ENCODE peak calls at places on chromosomes 11 and 22, in seven cellular contexts. O, P, Q, C, G, I and H are unnamed samples.

GRCh38 chr22:27149886-27150529 is 492.6 kb downstream of the MIAT start:
- DNase-seq in O (no peak), P (no peak), Q (no peak), C (no peak), G (no peak), I (no peak), H (no peak)

GRCh38 chr11:117959438-117960149 is 26.6 kb upstream of the IL10RA start:
- DNase-seq in O (no peak), P (no peak), Q (no peak), C (no peak), G (no peak), I (no peak), H (no peak)

GRCh38 chr11:126152152-126152551 is 59.3 kb downstream of the RPUSD4 start:
- DNase-seq in O (no peak), P (no peak), Q (no peak), C (no peak), G (no peak), I (no peak), H (no peak)

GRCh38 chr11:62546244-62546936 is at the start of gene AHNAK:
- DNase-seq in O (no peak), P (peak), Q (peak), C (peak), G (peak), I (peak), H (no peak)

GRCh38 chr11:10688401-10688800 is 5.2 kb downstream of the IRAG1 start:
- DNase-seq in O (no peak), P (no peak), Q (peak), C (no peak), G (peak), I (no peak), H (no peak)

GRCh38 chr22:45867118-45867905 is 109.7 kb downstream of the WNT7B start:
- DNase-seq in O (no peak), P (no peak), Q (no peak), C (peak), G (no peak), I (peak), H (no peak)

GRCh38 chr11:76788661-76789442 is 5.7 kb downstream of the TSKU start:
- DNase-seq in O (no peak), P (no peak), Q (peak), C (peak), G (no peak), I (peak), H (no peak)

GRCh38 chr11:2507212-2507901 is 62.5 kb downstream of the KCNQ1 start:
- DNase-seq in O (no peak), P (no peak), Q (no peak), C (peak), G (no peak), I (no peak), H (peak)

GRCh38 chr11:46541593-46542371 is 52.0 kb downstream of the AMBRA1 start:
- DNase-seq in O (no peak), P (no peak), Q (no peak), C (no peak), G (no peak), I (peak), H (no peak)

GRCh38 chr22:36467946-36468345 is 13.5 kb downstream of the TXN2 start:
- DNase-seq in O (peak), P (no peak), Q (peak), C (no peak), G (no peak), I (peak), H (no peak)

GRCh38 chr11:118088531-118088930 is 1.8 kb upstream of the SMIM35 start:
- DNase-seq in O (no peak), P (no peak), Q (peak), C (no peak), G (no peak), I (no peak), H (no peak)

GRCh38 chr11:108697872-108698473 is 33.1 kb downstream of the DDX10 start:
- DNase-seq in O (no peak), P (no peak), Q (peak), C (no peak), G (peak), I (peak), H (no peak)

GRCh38 chr11:26626346-26626745 is 54.3 kb upstream of the MUC15 start:
- DNase-seq in O (no peak), P (no peak), Q (peak), C (no peak), G (no peak), I (no peak), H (no peak)

GRCh38 chr11:6402561-6402981 is 12.3 kb downstream of the SMPD1 start:
- DNase-seq in O (no peak), P (no peak), Q (no peak), C (no peak), G (peak), I (no peak), H (no peak)

DNA sequence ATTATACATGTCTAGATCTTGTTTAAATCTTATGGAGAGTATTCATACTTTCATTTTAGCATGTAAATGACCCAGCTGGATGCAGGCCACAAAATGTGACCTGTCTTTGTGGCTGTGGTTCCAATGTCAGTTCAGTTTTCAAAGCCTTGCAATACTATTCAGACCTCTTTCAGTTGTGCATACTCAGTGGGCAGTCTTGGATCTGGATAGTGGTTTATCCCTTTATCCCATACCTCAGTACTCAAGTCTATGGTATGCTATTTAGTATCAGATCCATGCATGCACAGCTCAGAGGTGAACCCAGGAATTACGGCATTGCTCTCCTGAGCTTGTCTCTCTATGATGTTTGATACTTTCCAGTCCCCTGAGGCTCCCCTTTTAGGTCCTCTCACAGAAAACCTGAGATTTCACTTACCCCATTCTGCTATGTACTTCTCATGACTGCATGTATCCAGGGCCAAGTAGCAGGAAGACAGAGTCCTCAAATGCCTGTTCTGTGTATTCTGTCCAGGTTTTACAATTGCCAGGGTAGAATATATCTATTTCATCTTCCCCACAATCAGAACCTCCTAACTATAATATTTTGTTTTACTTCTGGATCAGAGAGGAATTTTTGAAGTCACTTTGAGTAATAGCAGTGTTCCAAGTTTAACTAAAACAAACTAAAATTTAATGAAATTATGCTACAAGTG is 6.9 kb upstream of the P4HA3 start:
- DNase-seq in O (no peak), P (no peak), Q (no peak), C (no peak), G (no peak), I (no peak), H (no peak)
- TF ChIP-seq CTCF in O (peak), P (no peak), Q (no peak), C (no peak), G (no peak), I (no peak), H (no peak)

GRCh38 chr11:9260182-9261146 is 4.7 kb downstream of the DENND5A start:
- DNase-seq in O (no peak), P (no peak), Q (no peak), C (no peak), G (peak), I (no peak), H (no peak)
- TF ChIP-seq CTCF in O (peak), P (no peak), Q (no peak), C (no peak), G (peak), I (no peak), H (no peak)

GRCh38 chr22:33129621-33130020 is 71.4 kb upstream of the SYN3 start:
- DNase-seq in O (no peak), P (no peak), Q (no peak), C (no peak), G (no peak), I (no peak), H (no peak)
- TF ChIP-seq CTCF in O (no peak), P (no peak), Q (no peak), C (no peak), G (no peak), I (no peak), H (no peak)

DNA sequence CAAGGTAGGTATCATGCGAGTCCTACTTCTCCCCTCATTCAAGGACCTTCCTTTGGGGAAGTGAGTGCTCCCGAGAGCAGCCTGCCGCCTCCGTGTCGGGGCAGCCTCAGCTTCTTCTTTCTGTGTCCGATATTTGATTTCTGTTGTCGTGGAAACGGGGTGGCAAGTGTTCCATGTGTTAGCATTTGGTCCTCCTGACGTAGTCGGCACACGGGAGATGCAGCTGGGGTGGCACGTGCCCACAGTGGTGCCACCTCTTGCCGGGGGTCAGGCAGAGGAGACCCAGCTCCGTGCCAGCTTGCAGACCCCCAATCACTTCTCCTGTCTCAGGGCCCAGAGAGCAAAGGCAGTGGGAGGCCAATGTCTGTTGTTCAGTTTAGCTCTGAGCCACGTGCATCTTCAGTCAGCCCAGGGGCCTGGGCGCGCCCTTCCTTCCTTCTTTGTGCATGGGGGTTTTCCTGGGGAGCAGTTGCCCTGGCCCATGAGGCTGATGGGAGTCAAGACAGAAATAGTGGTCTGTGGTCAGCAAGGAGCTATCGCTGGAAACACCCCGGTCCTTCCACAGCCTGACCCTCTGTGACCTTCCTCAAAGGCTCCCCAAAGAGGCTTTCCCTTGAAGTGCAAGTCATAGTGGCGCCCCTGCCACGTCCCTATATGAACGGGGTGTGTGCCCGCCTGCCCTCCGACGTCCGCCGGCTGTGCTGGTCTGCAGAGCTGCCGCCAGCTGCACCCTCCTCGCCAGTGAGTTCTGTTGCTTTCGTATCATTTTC is 44.5 kb downstream of the PARVB start:
- DNase-seq in O (no peak), P (no peak), Q (no peak), C (no peak), G (peak), I (peak), H (no peak)
- TF ChIP-seq CTCF in O (no peak), P (no peak), Q (no peak), C (no peak), G (no peak), I (no peak), H (no peak)

DNA sequence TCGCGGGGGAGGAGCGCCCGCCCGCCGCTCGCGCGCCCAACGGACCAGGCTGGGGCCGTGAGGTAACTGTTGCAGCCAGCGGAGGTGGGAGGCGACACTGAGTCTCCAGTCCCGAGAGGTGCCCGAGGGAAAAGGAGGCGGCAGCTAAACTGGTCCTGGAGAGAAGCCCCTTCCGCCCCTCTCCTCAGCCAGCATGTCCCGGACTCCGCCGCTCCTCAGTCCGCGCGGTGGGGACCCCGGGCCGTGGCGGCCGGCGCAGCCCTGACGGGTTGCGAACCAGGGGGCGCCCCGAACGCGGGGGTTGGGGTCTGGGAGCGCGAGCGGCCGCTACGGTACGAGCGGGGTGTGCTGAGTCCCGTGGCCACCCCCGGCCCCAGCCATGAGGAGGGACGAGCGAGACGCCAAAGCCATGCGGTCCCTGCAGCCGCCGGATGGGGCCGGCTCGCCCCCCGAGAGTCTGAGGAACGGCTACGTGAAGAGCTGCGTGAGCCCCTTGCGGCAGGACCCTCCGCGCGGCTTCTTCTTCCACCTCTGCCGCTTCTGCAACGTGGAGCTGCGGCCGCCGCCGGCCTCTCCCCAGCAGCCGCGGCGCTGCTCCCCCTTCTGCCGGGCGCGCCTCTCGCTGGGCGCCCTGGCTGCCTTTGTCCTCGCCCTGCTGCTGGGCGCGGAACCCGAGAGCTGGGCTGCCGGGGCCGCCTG is at the start of gene PDE3B:
- DNase-seq in O (no peak), P (peak), Q (peak), C (peak), G (peak), I (peak), H (no peak)
- TF ChIP-seq CTCF in O (no peak), P (peak), Q (peak), C (no peak), G (no peak), I (no peak), H (no peak)

DNA sequence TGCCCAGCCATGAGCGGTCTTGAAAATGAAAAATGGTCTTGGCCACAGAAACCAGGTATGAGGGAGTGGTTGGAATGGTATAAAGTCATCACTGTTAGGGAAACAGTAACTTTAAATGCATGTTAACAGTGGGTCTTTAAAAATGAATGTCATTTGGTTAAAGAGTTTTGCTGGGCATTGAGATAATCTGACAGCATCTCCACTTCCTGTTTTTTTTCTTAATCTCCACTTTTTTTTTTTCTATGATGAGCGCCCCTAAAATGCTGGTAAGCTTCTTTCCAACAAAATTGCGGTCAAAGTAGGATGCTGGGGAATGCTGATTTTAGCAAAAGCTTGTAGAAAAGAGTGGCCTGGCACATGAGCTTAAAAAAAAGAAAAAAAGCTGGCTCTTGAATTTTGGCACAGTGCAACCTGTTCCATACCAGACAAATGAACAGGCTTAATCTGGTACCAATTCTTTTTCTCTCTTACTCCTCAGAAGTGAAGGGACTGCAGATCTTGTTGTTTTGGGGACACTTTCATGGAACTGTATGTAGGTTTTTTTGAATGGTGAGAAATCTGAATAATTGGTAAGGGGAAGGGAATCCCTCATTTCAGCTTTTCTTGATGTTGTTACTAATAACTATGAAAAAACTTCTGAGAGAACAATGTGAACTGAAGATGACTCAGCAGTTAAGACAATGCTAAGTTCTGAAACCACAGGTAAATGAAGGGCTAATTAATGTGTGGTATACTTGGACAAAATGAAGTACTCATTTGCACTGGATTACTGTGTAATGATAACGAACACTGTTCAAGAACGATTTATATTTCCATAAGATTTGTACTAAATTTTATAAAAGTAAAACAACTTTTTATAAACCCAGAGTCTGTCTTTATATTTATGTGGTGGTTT is 3.1 kb upstream of the ARHGEF12 start:
- DNase-seq in O (no peak), P (no peak), Q (no peak), C (no peak), G (no peak), I (no peak), H (no peak)
- TF ChIP-seq CTCF in O (no peak), P (no peak), Q (no peak), C (no peak), G (no peak), I (no peak), H (no peak)